ENCODE peak calls at places on chromosome 11, in nine cellular contexts. S, O, U, K, P, M, V, T and L are unnamed samples.

GRCh38 chr11:103530257-103530656 is 421.0 kb downstream of the DYNC2H1 start:
- DNase-seq in V (peak; percentile 29), U (peak; percentile 24), T (no peak), S (no peak), K (no peak), P (no peak), M (no peak), O (no peak), L (no peak)

GRCh38 chr11:60251485-60252207 is 8.7 kb upstream of the MS4A4E start:
- DNase-seq in M (peak; percentile 29), U (peak; percentile 33), S (no peak), P (peak; percentile 5), V (peak; percentile 46), K (no peak), T (no peak), O (peak; percentile 6), L (peak; percentile 52)

GRCh38 chr11:116688202-116688540 is 84.6 kb downstream of the BUD13 start:
- DNase-seq in S (no peak), K (no peak), U (no peak), V (no peak), O (no peak), P (no peak), T (no peak), M (no peak), L (no peak)

GRCh38 chr11:1502168-1502955 is 15.8 kb upstream of the MOB2 start:
- DNase-seq in P (no peak), O (no peak), K (no peak), S (no peak), M (no peak), T (no peak), V (no peak), U (no peak), L (no peak)

GRCh38 chr11:69574383-69575255 is 66.3 kb upstream of the CCND1 start:
- DNase-seq in T (no peak), K (no peak), P (no peak), V (no peak), S (peak; percentile 43), U (no peak), M (no peak), O (no peak), L (no peak)

GRCh38 chr11:13000721-13001120 is 8.4 kb upstream of the RASSF10 start:
- DNase-seq in T (peak; percentile 32), K (no peak), P (no peak), O (no peak), U (no peak), M (no peak), V (no peak), S (no peak), L (no peak)

GRCh38 chr11:5280582-5281102 is 10.9 kb upstream of the HBE1 start:
- DNase-seq in S (peak; percentile 90), T (peak; percentile 96), V (peak; percentile 99), M (peak; percentile 45), K (no peak), O (peak; percentile 23), P (peak; percentile 66), U (peak; percentile 99), L (peak; percentile 51)

GRCh38 chr11:74681686-74682651 is 49.3 kb downstream of the CHRDL2 start:
- DNase-seq in K (no peak), V (no peak), T (no peak), M (no peak), S (peak; percentile 68), O (no peak), P (no peak), U (no peak), L (no peak)

GRCh38 chr11:131455843-131456704 is 85.7 kb downstream of the NTM start:
- DNase-seq in V (no peak), M (no peak), U (no peak), K (no peak), P (no peak), T (no peak), S (no peak), O (no peak), L (no peak)

GRCh38 chr11:3836903-3837302 is 3.9 kb downstream of the RHOG start:
- DNase-seq in P (no peak), M (no peak), U (no peak), S (peak; percentile 84), O (no peak), T (no peak), K (peak; percentile 41), V (no peak), L (no peak)

GRCh38 chr11:12693485-12694181 is 19.4 kb downstream of the TEAD1 start:
- DNase-seq in O (peak; percentile 52), V (peak; percentile 100), M (no peak), S (no peak), U (peak; percentile 97), K (no peak), P (no peak), T (peak; percentile 99), L (no peak)

GRCh38 chr11:73716153-73717056 is 44.5 kb downstream of the RAB6A start:
- DNase-seq in M (no peak), V (peak; percentile 16), P (no peak), S (no peak), K (no peak), O (no peak), T (no peak), U (no peak), L (no peak)

GRCh38 chr11:123439616-123440015 is 9.5 kb downstream of the GRAMD1B start:
- DNase-seq in O (no peak), S (no peak), K (no peak), V (no peak), P (no peak), M (no peak), U (no peak), T (no peak), L (no peak)

GRCh38 chr11:15735711-15736110 is 620.6 kb downstream of the SOX6 start:
- DNase-seq in U (no peak), K (no peak), V (no peak), T (no peak), O (no peak), S (no peak), M (no peak), P (no peak), L (no peak)